ENCODE peak calls at places on chromosomes 5 and 9, in five cellular contexts. V is IMR-90, Z is neuronal stem cell, C is H9, T is mesendoderm. Y is an unnamed sample.

GRCh38 chr9:86732514-86732913 is 214.8 kb downstream of the GAS1 start:
- DNase-seq in C (no peak), Z (no peak), T (no peak), V (peak; percentile 92), Y (no peak)

GRCh38 chr5:141532726-141533125 is 43.8 kb downstream of the PCDHGC5 start:
- DNase-seq in T (no peak), C (no peak), Z (no peak), V (no peak), Y (no peak)

GRCh38 chr9:14025741-14026140 is 288.2 kb downstream of the NFIB start:
- DNase-seq in V (no peak), T (no peak), C (no peak), Z (no peak), Y (no peak)

GRCh38 chr5:998975-999501 is 9.6 kb upstream of the NKD2 start:
- DNase-seq in T (no peak), Z (no peak), C (no peak), V (no peak), Y (no peak)

GRCh38 chr5:145917288-145917687 is 19.1 kb upstream of the SH3RF2 start:
- DNase-seq in V (peak; percentile 27), C (no peak), Z (no peak), T (no peak), Y (no peak)

GRCh38 chr9:113753398-113754119 is 122.5 kb upstream of the ZNF618 start:
- DNase-seq in T (no peak), Z (no peak), V (no peak), C (no peak), Y (no peak)

GRCh38 chr9:128249914-128250838 is 25.6 kb downstream of the GOLGA2 start:
- DNase-seq in C (peak; percentile 96), T (peak; percentile 90), V (peak; percentile 33), Z (peak; percentile 88), Y (peak; percentile 82)

GRCh38 chr5:60493372-60493771 is 206.6 kb downstream of the DEPDC1B start:
- DNase-seq in C (no peak), V (no peak), Z (no peak), T (no peak), Y (no peak)

GRCh38 chr5:6448622-6449464 is at the start of gene UBE2QL1:
- DNase-seq in C (peak; percentile 45), T (peak; percentile 47), V (no peak), Z (no peak), Y (no peak)

GRCh38 chr9:120845255-120845654 is 2.5 kb upstream of the PSMD5 start:
- DNase-seq in T (no peak), Z (no peak), V (peak; percentile 52), C (no peak), Y (no peak)

GRCh38 chr9:110183208-110184145 is 24.5 kb downstream of the C9orf152 start:
- DNase-seq in V (peak; percentile 77), C (peak; percentile 70), Z (peak; percentile 61), T (peak; percentile 81), Y (peak; percentile 91)

GRCh38 chr9:121529237-121529987 is 29.8 kb upstream of the GGTA1 start:
- DNase-seq in V (peak; percentile 99), C (no peak), Z (no peak), T (no peak), Y (no peak)

GRCh38 chr9:19409406-19410194 is 791 bp downstream of the ACER2 start:
- DNase-seq in C (peak; percentile 67), T (peak; percentile 73), Z (no peak), V (no peak), Y (peak; percentile 84)

GRCh38 chr9:22976454-22976853 is 529.8 kb downstream of the DMRTA1 start:
- DNase-seq in Z (no peak), V (peak; percentile 55), C (no peak), T (no peak), Y (no peak)

GRCh38 chr9:22970434-22970975 is 523.9 kb downstream of the DMRTA1 start:
- DNase-seq in C (no peak), V (no peak), Z (no peak), T (no peak), Y (no peak)

DNA sequence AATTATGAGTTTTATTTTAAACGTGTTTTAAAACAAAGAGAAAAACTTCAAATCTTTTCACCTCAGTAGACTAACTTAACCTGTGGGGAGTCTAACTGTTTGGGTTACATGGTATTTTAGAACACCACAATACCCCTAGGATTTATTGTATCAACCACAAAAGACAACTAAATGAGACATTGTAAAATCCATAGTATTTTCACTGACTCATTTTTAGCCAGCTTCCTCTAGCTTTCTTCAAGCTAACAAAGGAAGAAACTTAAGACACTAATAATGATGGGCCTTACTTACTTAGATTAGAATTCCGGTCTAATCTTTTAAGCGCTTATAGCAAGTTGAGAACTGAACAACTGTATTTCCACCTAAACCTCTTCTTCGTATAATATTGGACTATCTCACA is 529.3 kb downstream of the DMRTA1 start:
- DNase-seq in V (peak; percentile 33), Z (no peak), C (no peak), T (no peak), Y (no peak)
- H2BK120ac ChIP-seq in V (no peak overlapping the region), Z (no peak overlapping the region), C (no peak overlapping the region), T (no peak overlapping the region), Y (no peak overlapping the region)

GRCh38 chr9:100354121-100354800 is 1.5 kb upstream of the TEX10 start:
- DNase-seq in T (peak; percentile 30), C (no peak), Z (no peak), V (no peak), Y (no peak)
- H3K4me1 ChIP-seq in T (peaks cover 8% of the 10 kb centered on the region), C (peaks cover 8% of the 10 kb centered on the region), Z (peaks cover 6% of the 10 kb centered on the region), V (no peaks in the 10 kb centered on the region), Y (peaks cover 4% of the 10 kb centered on the region)

DNA sequence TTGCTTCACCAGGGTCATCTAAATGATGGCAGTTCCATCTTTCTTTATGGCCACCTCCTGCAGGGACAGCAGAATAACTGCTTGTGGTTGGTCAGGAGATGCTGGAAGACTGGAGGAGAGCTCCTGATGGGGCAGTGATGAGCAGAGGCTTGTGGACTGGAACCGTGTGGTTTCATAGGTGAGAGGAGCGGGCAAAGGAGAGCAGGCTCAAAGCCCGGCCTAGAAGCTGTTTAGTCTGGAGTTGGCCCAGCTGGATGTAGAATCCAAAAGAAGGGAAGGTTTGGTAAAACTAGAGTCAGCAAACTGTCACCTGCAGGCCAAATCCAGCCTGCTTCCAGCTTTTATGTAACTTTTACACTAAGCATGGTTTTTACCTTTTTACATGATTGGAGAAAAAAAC is 32.9 kb upstream of the TLE1 start:
- DNase-seq in C (no peak), T (no peak), Z (no peak), V (no peak), Y (no peak)
- H2BK120ac ChIP-seq in C (no peak overlapping the region), T (no peak overlapping the region), Z (no peak overlapping the region), V (no peak overlapping the region), Y (no peak overlapping the region)

GRCh38 chr5:171783051-171783450 is 2.6 kb upstream of the SMIM23 start:
- DNase-seq in T (no peak), Z (no peak), V (peak; percentile 53), C (no peak), Y (no peak)

GRCh38 chr5:171777420-171777759 is 8.2 kb upstream of the SMIM23 start:
- DNase-seq in Z (no peak), V (no peak), T (no peak), C (no peak), Y (no peak)

GRCh38 chr5:171785517-171785916 is at the start of gene SMIM23:
- DNase-seq in C (no peak), V (no peak), T (no peak), Z (no peak), Y (no peak)

GRCh38 chr5:171776747-171777419 is 8.7 kb upstream of the SMIM23 start:
- DNase-seq in C (no peak), Z (no peak), V (peak; percentile 34), T (peak; percentile 10), Y (no peak)

GRCh38 chr5:171782332-171782966 is 3.2 kb upstream of the SMIM23 start:
- DNase-seq in V (no peak), Z (no peak), T (no peak), C (no peak), Y (no peak)
- H3K4me1 ChIP-seq in V (no peaks in the 10 kb centered on the region), Z (no peaks in the 10 kb centered on the region), T (no peaks in the 10 kb centered on the region), C (no peaks in the 10 kb centered on the region), Y (no peaks in the 10 kb centered on the region)

DNA sequence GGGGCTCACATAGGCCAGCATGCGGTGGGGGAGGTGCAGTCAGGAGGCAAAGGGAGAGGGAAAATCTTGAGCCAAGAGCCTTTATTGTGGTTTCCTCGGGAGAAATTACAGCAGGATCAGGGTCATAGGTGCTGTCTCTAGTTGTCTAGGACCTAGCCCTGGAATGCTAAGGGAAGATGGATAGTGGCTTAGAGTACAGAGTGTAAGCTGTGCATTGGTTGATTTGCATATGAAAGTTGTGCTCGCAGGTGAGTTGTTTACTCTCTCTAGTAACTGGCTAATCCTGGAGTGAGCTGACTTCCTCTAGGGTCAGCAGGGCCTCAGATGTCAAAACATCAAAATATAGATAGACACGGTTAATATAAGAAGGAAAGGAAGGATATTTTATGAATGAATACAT is 877.7 kb downstream of the TLE4 start:
- DNase-seq in V (no peak), C (no peak), Z (no peak), T (no peak), Y (no peak)
- H2BK120ac ChIP-seq in V (no peak overlapping the region), C (no peak overlapping the region), Z (no peak overlapping the region), T (no peak overlapping the region), Y (no peak overlapping the region)

GRCh38 chr5:149428032-149428431 is 48.9 kb upstream of the IL17B start:
- DNase-seq in Z (no peak), C (no peak), T (no peak), V (no peak), Y (no peak)
- H3K4me1 ChIP-seq in Z (peaks cover 15% of the 10 kb centered on the region), C (peaks cover 7% of the 10 kb centered on the region), T (peaks cover 9% of the 10 kb centered on the region), V (peaks cover 28% of the 10 kb centered on the region), Y (peaks cover 48% of the 10 kb centered on the region)

DNA sequence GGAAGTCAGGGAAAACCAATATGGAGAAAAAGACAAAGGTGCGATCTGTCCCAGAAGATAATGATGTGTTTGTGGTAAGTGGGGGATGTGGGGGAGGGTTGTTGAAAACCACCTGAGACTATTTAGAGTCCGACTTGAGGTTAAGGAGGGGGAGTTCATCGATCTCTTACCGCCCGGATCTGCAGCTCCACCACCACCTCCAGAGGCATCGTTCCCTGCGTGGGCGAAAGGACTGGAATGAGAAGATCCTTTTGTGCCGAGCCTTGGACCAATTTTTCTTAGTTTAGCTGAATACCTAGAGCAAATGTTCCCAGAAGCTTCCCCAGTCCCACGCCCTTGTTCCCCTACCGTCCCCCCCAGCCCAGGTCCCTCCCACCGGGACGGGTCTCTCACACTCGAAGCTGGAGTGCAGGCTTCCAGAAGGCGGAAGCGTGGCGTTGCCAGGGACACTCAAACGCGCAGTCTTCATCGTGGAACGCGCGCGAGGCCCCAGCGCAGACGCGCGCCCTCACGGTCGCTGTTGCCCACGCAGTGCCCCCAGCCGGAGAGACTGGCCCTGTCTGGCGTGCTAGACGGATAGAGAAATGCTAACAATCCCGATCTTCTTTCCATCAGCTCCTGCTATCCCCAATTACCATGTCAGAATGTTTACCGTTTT is at the start of gene SPATA6L:
- DNase-seq in V (peak; percentile 45), C (peak; percentile 29), Z (no peak), T (peak; percentile 51), Y (peak; percentile 61)
- H2BK120ac ChIP-seq in V (peak within 1 kb of the TSS; percentile 46), C (no peak within 1 kb of the TSS), Z (no peak within 1 kb of the TSS), T (no peak within 1 kb of the TSS), Y (peak within 1 kb of the TSS; percentile 11)

GRCh38 chr5:122184676-122185255 is 55.4 kb downstream of the ZNF474 start:
- DNase-seq in V (no peak), C (no peak), Z (no peak), T (no peak), Y (no peak)
- H3K4me1 ChIP-seq in V (peaks cover 11% of the 10 kb centered on the region), C (peaks cover 11% of the 10 kb centered on the region), Z (peaks cover 4% of the 10 kb centered on the region), T (peaks cover 11% of the 10 kb centered on the region), Y (no peaks in the 10 kb centered on the region)